ENCODE peak calls at places on chromosomes 16 and 17, in ten cellular contexts. Q is mucosa of descending colon, F is tibial nerve, S is RWPE1, E is dorsolateral prefrontal cortex, W is prostate gland, I is fibroblast of the aortic adventitia, H is WERI-Rb-1, G is lung, O is GM12865. X is an unnamed sample.

GRCh38 chr17:13346996-13347762 is 254.6 kb downstream of the HS3ST3A1 start:
- DNase-seq in Q (no peak), F (no peak), S (peak), E (no peak), W (no peak), I (peak), H (no peak), G (no peak), O (no peak), X (no peak)

GRCh38 chr16:28977703-28978641 is 3.4 kb downstream of the SPNS1 start:
- DNase-seq in Q (no peak), F (no peak), S (peak), E (no peak), W (no peak), I (no peak), H (peak), G (no peak), O (peak), X (peak)

GRCh38 chr16:1150511-1150982 is 2.4 kb upstream of the CACNA1H start:
- DNase-seq in Q (no peak), F (no peak), S (no peak), E (no peak), W (no peak), I (peak), H (no peak), G (no peak), O (peak), X (no peak)

GRCh38 chr17:72342582-72343527 is 222.0 kb downstream of the SOX9 start:
- DNase-seq in Q (no peak), F (peak), S (no peak), E (peak), W (no peak), I (no peak), H (no peak), G (peak), O (no peak), X (no peak)

GRCh38 chr16:74556375-74556922 is 50.5 kb downstream of the GLG1 start:
- DNase-seq in Q (no peak), F (no peak), S (no peak), E (no peak), W (no peak), I (no peak), H (no peak), G (no peak), O (no peak), X (no peak)

GRCh38 chr17:83203472-83204221 is 124.2 kb downstream of the METRNL start:
- DNase-seq in Q (peak), F (peak), S (no peak), E (peak), W (peak), I (peak), H (peak), G (no peak), O (no peak), X (no peak)

GRCh38 chr16:964696-965395 is 5.9 kb downstream of the LMF1 start:
- DNase-seq in Q (peak), F (no peak), S (no peak), E (no peak), W (peak), I (no peak), H (no peak), G (peak), O (no peak), X (no peak)

GRCh38 chr17:43839670-43840101 is 6.7 kb upstream of the MPP3 start:
- DNase-seq in Q (peak), F (no peak), S (peak), E (no peak), W (peak), I (no peak), H (peak), G (no peak), O (no peak), X (no peak)

GRCh38 chr17:17722081-17722905 is 41.0 kb downstream of the RAI1 start:
- DNase-seq in Q (no peak), F (no peak), S (no peak), E (peak), W (no peak), I (no peak), H (no peak), G (no peak), O (no peak), X (no peak)

GRCh38 chr17:61294777-61295176 is 104.9 kb upstream of the TBX2 start:
- DNase-seq in Q (no peak), F (no peak), S (no peak), E (no peak), W (no peak), I (peak), H (no peak), G (no peak), O (peak), X (no peak)

GRCh38 chr17:69607162-69607834 is 192.8 kb downstream of the MAP2K6 start:
- DNase-seq in Q (peak), F (peak), S (peak), E (peak), W (peak), I (peak), H (peak), G (peak), O (peak), X (peak)

GRCh38 chr16:57530104-57530522 is 6.3 kb downstream of the CCDC102A start:
- DNase-seq in Q (peak), F (no peak), S (peak), E (peak), W (no peak), I (peak), H (no peak), G (no peak), O (peak), X (peak)

GRCh38 chr17:17084941-17085340 is 42.7 kb downstream of the MPRIP start:
- DNase-seq in Q (no peak), F (no peak), S (no peak), E (peak), W (no peak), I (no peak), H (no peak), G (no peak), O (no peak), X (no peak)

GRCh38 chr17:81171941-81172340 is 5.9 kb upstream of the AATK start:
- DNase-seq in Q (no peak), F (no peak), S (no peak), E (no peak), W (no peak), I (peak), H (no peak), G (no peak), O (no peak), X (no peak)

GRCh38 chr16:57572978-57573733 is 30.7 kb downstream of the ADGRG5 start:
- DNase-seq in Q (no peak), F (no peak), S (no peak), E (no peak), W (no peak), I (no peak), H (no peak), G (no peak), O (no peak), X (no peak)

GRCh38 chr17:35214631-35215273 is 20.6 kb upstream of the SLC35G3 start:
- DNase-seq in Q (no peak), F (no peak), S (no peak), E (no peak), W (no peak), I (no peak), H (no peak), G (no peak), O (no peak), X (peak)

GRCh38 chr16:66097746-66098145 is 268.7 kb upstream of the CDH5 start:
- DNase-seq in Q (no peak), F (no peak), S (no peak), E (no peak), W (no peak), I (no peak), H (no peak), G (no peak), O (no peak), X (no peak)

GRCh38 chr16:63876096-63876495 is 1245.8 kb downstream of the CDH11 start:
- DNase-seq in Q (no peak), F (peak), S (no peak), E (no peak), W (no peak), I (no peak), H (no peak), G (no peak), O (no peak), X (no peak)

GRCh38 chr17:44113868-44114840 is 9.3 kb downstream of the HDAC5 start:
- DNase-seq in Q (no peak), F (no peak), S (no peak), E (peak), W (no peak), I (no peak), H (no peak), G (no peak), O (no peak), X (no peak)

GRCh38 chr17:57305918-57306317 is 49.6 kb downstream of the MSI2 start:
- DNase-seq in Q (no peak), F (no peak), S (no peak), E (no peak), W (no peak), I (no peak), H (no peak), G (no peak), O (no peak), X (no peak)

GRCh38 chr16:15539197-15539596 is 103.8 kb downstream of the MARF1 start:
- DNase-seq in Q (no peak), F (no peak), S (no peak), E (no peak), W (no peak), I (no peak), H (peak), G (no peak), O (peak), X (no peak)

GRCh38 chr17:78977992-78978973 is 1.4 kb downstream of the LGALS3BP start:
- DNase-seq in Q (no peak), F (no peak), S (no peak), E (no peak), W (no peak), I (no peak), H (no peak), G (no peak), O (no peak), X (no peak)

GRCh38 chr16:9836118-9836736 is 346.0 kb downstream of the GRIN2A start:
- DNase-seq in Q (no peak), F (no peak), S (peak), E (no peak), W (no peak), I (peak), H (no peak), G (no peak), O (peak), X (no peak)

GRCh38 chr16:61879306-61879705 is 156.9 kb downstream of the CDH8 start:
- DNase-seq in Q (no peak), F (no peak), S (no peak), E (no peak), W (no peak), I (no peak), H (no peak), G (no peak), O (no peak), X (no peak)

GRCh38 chr16:24838554-24839266 is 7.1 kb upstream of the SLC5A11 start:
- DNase-seq in Q (no peak), F (peak), S (no peak), E (peak), W (no peak), I (peak), H (no peak), G (no peak), O (no peak), X (no peak)

GRCh38 chr17:79366988-79367571 is 243.8 kb downstream of the RBFOX3 start:
- DNase-seq in Q (no peak), F (no peak), S (no peak), E (no peak), W (no peak), I (no peak), H (no peak), G (no peak), O (no peak), X (no peak)

GRCh38 chr16:72850863-72851262 is 197.1 kb downstream of the ZFHX3 start:
- DNase-seq in Q (no peak), F (no peak), S (no peak), E (no peak), W (no peak), I (peak), H (no peak), G (no peak), O (no peak), X (no peak)

GRCh38 chr16:53071748-53072301 is 17.0 kb downstream of the CHD9 start:
- DNase-seq in Q (no peak), F (peak), S (no peak), E (peak), W (no peak), I (peak), H (no peak), G (no peak), O (peak), X (peak)

GRCh38 chr17:58219789-58220183 is 731 bp upstream of the MKS1 start:
- DNase-seq in Q (no peak), F (no peak), S (peak), E (no peak), W (peak), I (no peak), H (no peak), G (no peak), O (no peak), X (no peak)

GRCh38 chr17:51590071-51590470 is 329.7 kb downstream of the UTP18 start:
- DNase-seq in Q (no peak), F (peak), S (no peak), E (no peak), W (no peak), I (no peak), H (no peak), G (no peak), O (no peak), X (no peak)

GRCh38 chr16:85104147-85104546 is 8.1 kb downstream of the CIBAR2 start:
- DNase-seq in Q (no peak), F (no peak), S (no peak), E (no peak), W (no peak), I (no peak), H (peak), G (no peak), O (no peak), X (no peak)

GRCh38 chr17:17146791-17147406 is 59.2 kb downstream of the PLD6 start:
- DNase-seq in Q (no peak), F (no peak), S (no peak), E (no peak), W (no peak), I (no peak), H (peak), G (no peak), O (peak), X (no peak)

GRCh38 chr16:57813466-57813865 is 11.2 kb upstream of the KIFC3 start:
- DNase-seq in Q (no peak), F (no peak), S (no peak), E (no peak), W (no peak), I (no peak), H (no peak), G (no peak), O (no peak), X (no peak)

GRCh38 chr16:86576591-86577313 is 1.6 kb upstream of the FOXL1 start:
- DNase-seq in Q (no peak), F (no peak), S (no peak), E (no peak), W (no peak), I (no peak), H (no peak), G (no peak), O (no peak), X (no peak)

GRCh38 chr16:86575095-86575685 is 3.2 kb upstream of the FOXL1 start:
- DNase-seq in Q (no peak), F (no peak), S (no peak), E (no peak), W (no peak), I (no peak), H (no peak), G (no peak), O (no peak), X (no peak)

GRCh38 chr16:86577314-86577971 is 906 bp upstream of the FOXL1 start:
- DNase-seq in Q (no peak), F (no peak), S (no peak), E (no peak), W (no peak), I (no peak), H (no peak), G (no peak), O (no peak), X (no peak)

GRCh38 chr16:86574646-86575045 is 3.7 kb upstream of the FOXL1 start:
- DNase-seq in Q (no peak), F (no peak), S (no peak), E (no peak), W (no peak), I (no peak), H (no peak), G (no peak), O (no peak), X (no peak)

GRCh38 chr16:86575754-86576557 is 2.4 kb upstream of the FOXL1 start:
- DNase-seq in Q (peak), F (peak), S (peak), E (no peak), W (no peak), I (peak), H (peak), G (no peak), O (peak), X (peak)
- TF ChIP-seq CTCF in Q (no peak), F (peak), S (peak), E (peak), W (peak), I (peak), H (peak), G (no peak), O (peak), X (peak)

GRCh38 chr17:50134206-50135110 is 4.5 kb upstream of the SAMD14 start:
- DNase-seq in Q (no peak), F (no peak), S (no peak), E (no peak), W (no peak), I (no peak), H (no peak), G (no peak), O (no peak), X (no peak)
- TF ChIP-seq CTCF in Q (no peak), F (no peak), S (no peak), E (no peak), W (no peak), I (no peak), H (peak), G (no peak), O (no peak), X (no peak)

GRCh38 chr16:22141746-22142145 is 20.6 kb upstream of the SDR42E2 start:
- DNase-seq in Q (no peak), F (no peak), S (peak), E (no peak), W (no peak), I (peak), H (peak), G (no peak), O (peak), X (no peak)
- TF ChIP-seq CTCF in Q (no peak), F (no peak), S (no peak), E (no peak), W (no peak), I (peak), H (peak), G (no peak), O (peak), X (peak)

DNA sequence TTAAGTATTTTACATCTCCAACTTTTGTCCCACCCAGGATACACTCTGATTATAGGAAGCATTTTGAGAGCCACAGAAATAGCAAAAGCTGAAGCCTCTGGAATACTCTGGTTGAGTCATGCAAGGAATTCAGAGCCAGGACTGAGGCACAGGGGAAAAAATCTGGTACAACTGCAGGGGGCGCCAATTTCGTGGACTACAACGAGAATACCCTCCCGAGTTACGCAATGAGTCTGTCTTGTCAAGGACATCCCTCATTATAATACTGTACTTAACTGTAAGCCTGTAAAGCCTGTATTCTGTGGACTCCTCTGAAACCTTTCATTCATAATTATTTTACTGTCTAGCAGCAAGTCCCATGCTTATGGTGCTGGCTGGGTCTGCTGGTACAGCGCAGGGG is 7.8 kb downstream of the HOXB1 start:
- DNase-seq in Q (no peak), F (no peak), S (no peak), E (no peak), W (no peak), I (peak), H (no peak), G (no peak), O (no peak), X (no peak)
- TF ChIP-seq CTCF in Q (no peak), F (no peak), S (no peak), E (no peak), W (no peak), I (peak), H (no peak), G (no peak), O (no peak), X (no peak)

DNA sequence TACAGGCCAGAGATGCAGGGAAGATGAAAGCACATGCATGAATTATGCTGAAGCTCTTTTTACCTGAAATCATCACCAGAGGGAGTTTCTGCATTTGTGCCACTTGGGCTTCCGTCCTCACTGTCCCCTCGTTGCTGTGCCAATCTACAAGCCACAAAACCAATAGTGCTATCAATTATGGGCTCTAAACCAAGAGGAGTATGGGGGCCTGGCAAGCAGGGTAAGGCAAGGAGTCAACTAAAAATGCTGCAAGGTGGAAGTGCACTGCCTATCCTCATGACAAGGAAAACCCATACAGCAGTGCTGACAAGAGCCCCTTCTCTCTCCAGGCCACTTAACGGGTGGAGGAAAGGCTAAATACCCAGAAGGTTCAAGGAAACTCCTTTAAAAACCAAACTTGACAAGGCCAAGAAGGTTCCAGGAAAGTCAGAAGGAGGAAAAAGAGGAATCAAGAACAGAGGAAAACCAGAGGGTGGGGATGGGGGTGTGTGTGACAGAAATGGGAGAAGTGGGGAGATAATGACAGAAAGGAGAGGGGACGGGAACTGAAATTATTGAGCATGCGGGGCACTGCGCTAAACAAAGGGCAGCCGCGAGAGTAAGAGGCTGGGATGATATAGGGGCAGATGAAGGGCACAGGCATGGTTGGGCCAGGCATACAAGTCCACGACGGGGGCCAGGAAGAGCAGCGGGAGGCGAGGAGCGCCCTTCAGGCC is 674 bp downstream of the C17orf75 start:
- DNase-seq in Q (no peak), F (no peak), S (no peak), E (no peak), W (no peak), I (no peak), H (no peak), G (no peak), O (peak), X (peak)
- TF ChIP-seq CTCF in Q (no peak), F (no peak), S (no peak), E (peak), W (no peak), I (no peak), H (peak), G (no peak), O (peak), X (no peak)

DNA sequence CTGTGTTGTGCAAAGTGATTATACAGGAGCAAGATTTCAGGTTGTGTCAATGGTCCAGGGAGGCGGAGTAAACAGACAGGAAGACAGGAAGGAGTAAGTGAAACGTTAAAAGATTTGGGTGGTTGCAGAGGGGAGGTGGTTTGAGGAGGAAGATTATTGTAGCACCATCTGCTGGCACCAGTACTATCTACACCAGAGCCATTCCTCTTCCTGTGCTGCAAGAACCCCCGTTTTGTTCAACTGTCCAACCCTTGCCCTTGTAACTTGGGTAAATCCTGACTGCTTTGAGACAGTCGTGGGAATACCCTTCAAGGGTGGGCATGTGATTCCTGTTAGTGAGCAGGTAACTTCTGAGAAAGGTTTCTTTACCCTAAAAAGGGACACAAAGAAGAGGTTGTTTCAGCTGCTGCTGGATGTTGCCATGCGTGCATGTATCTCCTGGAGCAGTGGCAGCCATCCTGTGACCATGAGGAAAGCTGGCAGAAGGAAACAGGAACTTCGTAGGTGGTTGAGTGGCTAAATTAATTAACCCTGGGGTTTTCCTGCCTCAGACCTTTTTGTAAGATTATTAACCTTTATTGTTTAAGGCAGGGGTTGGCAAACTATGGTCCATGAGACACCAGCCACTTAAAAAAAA is 124.1 kb downstream of the PRKCA start:
- DNase-seq in Q (no peak), F (no peak), S (no peak), E (no peak), W (no peak), I (peak), H (peak), G (no peak), O (peak), X (peak)
- TF ChIP-seq CTCF in Q (no peak), F (no peak), S (no peak), E (no peak), W (peak), I (peak), H (peak), G (no peak), O (peak), X (peak)

DNA sequence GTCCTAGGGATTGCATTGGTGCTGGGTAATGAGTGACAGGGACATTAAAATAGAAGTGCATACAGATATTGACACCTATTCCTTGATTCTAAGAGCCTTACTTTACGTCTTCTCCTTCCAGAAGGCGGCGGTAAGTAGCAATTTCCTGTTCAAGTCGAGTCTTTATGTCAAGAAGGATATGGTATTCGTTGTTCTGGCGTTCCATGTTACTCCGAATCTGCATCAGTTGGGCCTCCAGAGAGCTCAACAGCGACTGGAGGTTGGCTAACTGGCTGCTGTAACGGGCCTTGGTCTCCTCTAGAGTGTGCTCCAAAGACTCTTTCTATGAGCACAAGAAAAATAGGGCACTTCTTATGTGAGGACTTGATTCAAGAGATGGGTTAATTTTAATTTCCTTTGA is 7.0 kb downstream of the KRT20 start:
- DNase-seq in Q (no peak), F (no peak), S (no peak), E (no peak), W (no peak), I (no peak), H (no peak), G (no peak), O (no peak), X (no peak)
- TF ChIP-seq CTCF in Q (no peak), F (no peak), S (no peak), E (no peak), W (no peak), I (no peak), H (no peak), G (no peak), O (no peak), X (no peak)